ENCODE peak calls at places on chromosomes 7 and 10, in four cellular contexts. One of them, this sample, is unnamed.

GRCh38 chr7:94632338-94633024 is 23.5 kb downstream of the SGCE start:
- DNase-seq in A549: peak
- DNase-seq in HT1080: peak
- DNase-seq in suprapubic skin: no peak
- DNase-seq in this sample: peak

GRCh38 chr7:1234049-1234691 is 1.5 kb downstream of the UNCX start:
- DNase-seq in A549: no peak
- DNase-seq in HT1080: no peak
- DNase-seq in suprapubic skin: no peak
- DNase-seq in this sample: no peak

GRCh38 chr7:114150704-114151103 is 231.9 kb upstream of the PPP1R3A start:
- DNase-seq in A549: no peak
- DNase-seq in HT1080: no peak
- DNase-seq in suprapubic skin: no peak
- DNase-seq in this sample: no peak

GRCh38 chr10:120365872-120366271 is 91.2 kb upstream of the PLPP4 start:
- DNase-seq in A549: no peak
- DNase-seq in HT1080: peak
- DNase-seq in suprapubic skin: no peak
- DNase-seq in this sample: no peak

GRCh38 chr7:75955293-75955938 is 39.0 kb downstream of the TMEM120A start:
- DNase-seq in A549: no peak
- DNase-seq in HT1080: no peak
- DNase-seq in suprapubic skin: no peak
- DNase-seq in this sample: no peak

GRCh38 chr7:3722396-3722846 is 421.4 kb downstream of the SDK1 start:
- DNase-seq in A549: peak
- DNase-seq in HT1080: peak
- DNase-seq in suprapubic skin: no peak
- DNase-seq in this sample: no peak

GRCh38 chr7:23909426-23909825 is 199.4 kb downstream of the STK31 start:
- DNase-seq in A549: no peak
- DNase-seq in HT1080: no peak
- DNase-seq in suprapubic skin: no peak
- DNase-seq in this sample: no peak

GRCh38 chr10:88120599-88121333 is 257.3 kb downstream of the PTEN start:
- DNase-seq in A549: no peak
- DNase-seq in HT1080: no peak
- DNase-seq in suprapubic skin: no peak
- DNase-seq in this sample: no peak

GRCh38 chr10:44282606-44283300 is 102.1 kb downstream of the CXCL12 start:
- DNase-seq in A549: no peak
- DNase-seq in HT1080: no peak
- DNase-seq in suprapubic skin: no peak
- DNase-seq in this sample: no peak

GRCh38 chr10:110411047-110411410 is 86.7 kb upstream of the DUSP5 start:
- DNase-seq in A549: peak
- DNase-seq in HT1080: peak
- DNase-seq in suprapubic skin: no peak
- DNase-seq in this sample: no peak

GRCh38 chr10:129742742-129743550 is 221.1 kb downstream of the EBF3 start:
- DNase-seq in A549: no peak
- DNase-seq in HT1080: no peak
- DNase-seq in suprapubic skin: peak
- DNase-seq in this sample: no peak

GRCh38 chr10:124719213-124719851 is 24.8 kb downstream of the FAM53B start:
- DNase-seq in A549: peak
- DNase-seq in HT1080: peak
- DNase-seq in suprapubic skin: peak
- DNase-seq in this sample: no peak

GRCh38 chr10:121459279-121459764 is 138.9 kb downstream of the FGFR2 start:
- DNase-seq in A549: no peak
- DNase-seq in HT1080: no peak
- DNase-seq in suprapubic skin: no peak
- DNase-seq in this sample: no peak

GRCh38 chr10:31768467-31768866 is 160.2 kb downstream of the ARHGAP12 start:
- DNase-seq in A549: no peak
- DNase-seq in HT1080: peak
- DNase-seq in suprapubic skin: no peak
- DNase-seq in this sample: no peak

GRCh38 chr10:108051218-108051617 is 886.7 kb upstream of the SORCS1 start:
- DNase-seq in A549: no peak
- DNase-seq in HT1080: peak
- DNase-seq in suprapubic skin: no peak
- DNase-seq in this sample: no peak

GRCh38 chr10:59064759-59065498 is 111.5 kb upstream of the PHYHIPL start:
- DNase-seq in A549: no peak
- DNase-seq in HT1080: no peak
- DNase-seq in suprapubic skin: no peak
- DNase-seq in this sample: no peak

GRCh38 chr7:6451224-6451705 is 3.5 kb upstream of the DAGLB start:
- DNase-seq in A549: no peak
- DNase-seq in HT1080: no peak
- DNase-seq in suprapubic skin: no peak
- DNase-seq in this sample: no peak

GRCh38 chr7:51062222-51062987 is 254.2 kb downstream of the COBL start:
- DNase-seq in A549: no peak
- DNase-seq in HT1080: no peak
- DNase-seq in suprapubic skin: no peak
- DNase-seq in this sample: no peak

GRCh38 chr10:101840102-101840684 is 3.4 kb downstream of the KCNIP2 start:
- DNase-seq in A549: no peak
- DNase-seq in HT1080: no peak
- DNase-seq in suprapubic skin: no peak
- DNase-seq in this sample: no peak

GRCh38 chr10:126376956-126377355 is 11.3 kb downstream of the ADAM12 start:
- DNase-seq in A549: no peak
- DNase-seq in HT1080: peak
- DNase-seq in suprapubic skin: no peak
- DNase-seq in this sample: no peak

GRCh38 chr7:92854501-92855238 is 18.3 kb upstream of the CDK6 start:
- DNase-seq in A549: no peak
- DNase-seq in HT1080: no peak
- DNase-seq in suprapubic skin: no peak
- DNase-seq in this sample: no peak

GRCh38 chr7:54541941-54542618 is at the start of gene VSTM2A:
- DNase-seq in A549: no peak
- DNase-seq in HT1080: no peak
- DNase-seq in suprapubic skin: no peak
- DNase-seq in this sample: peak

GRCh38 chr7:87877641-87878040 is 1.3 kb downstream of the DBF4 start:
- DNase-seq in A549: no peak
- DNase-seq in HT1080: no peak
- DNase-seq in suprapubic skin: no peak
- DNase-seq in this sample: no peak

GRCh38 chr7:139972000-139972399 is 90.8 kb downstream of the PARP12 start:
- DNase-seq in A549: no peak
- DNase-seq in HT1080: no peak
- DNase-seq in suprapubic skin: no peak
- DNase-seq in this sample: peak

GRCh38 chr7:140060243-140060630 is 2.5 kb downstream of the PARP12 start:
- DNase-seq in A549: no peak
- DNase-seq in HT1080: no peak
- DNase-seq in suprapubic skin: no peak
- DNase-seq in this sample: no peak

GRCh38 chr10:51638737-51639136 is 60.7 kb downstream of the CSTF2T start:
- DNase-seq in A549: no peak
- DNase-seq in HT1080: no peak
- DNase-seq in suprapubic skin: no peak
- DNase-seq in this sample: no peak

GRCh38 chr7:17651296-17651695 is 289.0 kb downstream of the SNX13 start:
- DNase-seq in A549: no peak
- DNase-seq in HT1080: no peak
- DNase-seq in suprapubic skin: no peak
- DNase-seq in this sample: no peak

GRCh38 chr7:155591055-155591750 is 44.8 kb upstream of the CNPY1 start:
- DNase-seq in A549: peak
- DNase-seq in HT1080: no peak
- DNase-seq in suprapubic skin: peak
- DNase-seq in this sample: peak

GRCh38 chr7:29109815-29110385 is 36.4 kb downstream of the CPVL start:
- DNase-seq in A549: no peak
- DNase-seq in HT1080: no peak
- DNase-seq in suprapubic skin: no peak
- DNase-seq in this sample: no peak